ENCODE peak calls at places on chromosomes 2 and 18, in four cellular contexts. Q is Calu3, O is NCI-H774, N is heart right ventricle. L is an unnamed sample.

GRCh38 chr2:46252891-46253659 is 44.1 kb upstream of the EPAS1 start:
- DNase-seq in Q (no peak), O (no peak), N (peak; percentile 76), L (no peak)

GRCh38 chr2:72570401-72570800 is 255.4 kb downstream of the EXOC6B start:
- DNase-seq in Q (no peak), O (no peak), N (no peak), L (no peak)

GRCh38 chr18:22710628-22711380 is 222.3 kb upstream of the RBBP8 start:
- DNase-seq in Q (peak; percentile 60), O (no peak), N (peak; percentile 27), L (no peak)

GRCh38 chr2:166057363-166058169 is 70.3 kb downstream of the SCN1A start:
- DNase-seq in Q (no peak), O (peak; percentile 14), N (no peak), L (peak; percentile 25)

GRCh38 chr2:143182649-143183048 is 53.4 kb downstream of the ARHGAP15 start:
- DNase-seq in Q (no peak), O (no peak), N (no peak), L (no peak)

GRCh38 chr2:69097148-69097610 is 84.2 kb downstream of the ANTXR1 start:
- DNase-seq in Q (no peak), O (no peak), N (no peak), L (no peak)

GRCh38 chr2:52964916-52965530 is 802.6 kb upstream of the CHAC2 start:
- DNase-seq in Q (no peak), O (no peak), N (no peak), L (no peak)

GRCh38 chr2:150459281-150459680 is 28.2 kb downstream of the RND3 start:
- DNase-seq in Q (no peak), O (no peak), N (no peak), L (no peak)

GRCh38 chr2:238159676-238160205 is 971 bp downstream of the ERFE start:
- DNase-seq in Q (no peak), O (no peak), N (peak; percentile 16), L (no peak)

GRCh38 chr18:28365406-28365805 is 188.5 kb upstream of the CDH2 start:
- DNase-seq in Q (peak; percentile 79), O (no peak), N (no peak), L (peak; percentile 43)